ENCODE peak calls at places on chromosomes 12 and 14, in five cellular contexts. K is nephron progenitor cell, P is hepatic stellate cell, I is neural crest cell, M is H4. T is an unnamed sample.

GRCh38 chr12:19620222-19620621 is 180.9 kb downstream of the AEBP2 start:
- DNase-seq in K (no peak), P (no peak), I (no peak), M (peak), T (peak)

GRCh38 chr12:53214687-53215455 is 7.8 kb upstream of the ITGB7 start:
- DNase-seq in K (no peak), P (no peak), I (no peak), M (no peak), T (no peak)

GRCh38 chr12:46450279-46450748 is 77.7 kb upstream of the SLC38A2 start:
- DNase-seq in K (no peak), P (no peak), I (no peak), M (no peak), T (no peak)

GRCh38 chr14:32449640-32450039 is 120.5 kb downstream of the AKAP6 start:
- DNase-seq in K (no peak), P (no peak), I (no peak), M (no peak), T (no peak)

GRCh38 chr14:89720076-89720687 is 234.3 kb downstream of the EFCAB11 start:
- DNase-seq in K (no peak), P (no peak), I (no peak), M (no peak), T (no peak)

GRCh38 chr14:24270537-24271133 is 762 bp downstream of the RABGGTA start:
- DNase-seq in K (no peak), P (no peak), I (no peak), M (no peak), T (no peak)

GRCh38 chr14:100115236-100115635 is 44.2 kb downstream of the DEGS2 start:
- DNase-seq in K (no peak), P (no peak), I (no peak), M (no peak), T (no peak)

GRCh38 chr12:124548854-124549378 is 18.5 kb downstream of the NCOR2 start:
- DNase-seq in K (no peak), P (no peak), I (no peak), M (peak), T (no peak)

GRCh38 chr12:30926243-30927209 is at the start of gene TSPAN11:
- DNase-seq in K (peak), P (peak), I (peak), M (no peak), T (no peak)

GRCh38 chr12:113277511-113277910 is 56.2 kb downstream of the TPCN1 start:
- DNase-seq in K (no peak), P (no peak), I (no peak), M (no peak), T (no peak)

GRCh38 chr12:123396954-123397353 is 13.0 kb downstream of the KMT5A start:
- DNase-seq in K (no peak), P (no peak), I (no peak), M (no peak), T (no peak)

GRCh38 chr12:54980341-54980740 is 4.2 kb downstream of the TESPA1 start:
- DNase-seq in K (no peak), P (no peak), I (no peak), M (no peak), T (no peak)

GRCh38 chr12:30847259-30847658 is 79.3 kb upstream of the TSPAN11 start:
- DNase-seq in K (peak), P (no peak), I (no peak), M (peak), T (peak)

GRCh38 chr12:12913626-12914388 is 22.4 kb downstream of the GPRC5A start:
- DNase-seq in K (no peak), P (no peak), I (no peak), M (no peak), T (no peak)

GRCh38 chr14:54462048-54462447 is 20.9 kb upstream of the CNIH1 start:
- DNase-seq in K (no peak), P (no peak), I (no peak), M (no peak), T (no peak)

GRCh38 chr12:30457621-30458289 is 237.9 kb downstream of the IPO8 start:
- DNase-seq in K (no peak), P (peak), I (no peak), M (peak), T (peak)

GRCh38 chr12:95611676-95612309 is 60.5 kb upstream of the USP44 start:
- DNase-seq in K (no peak), P (no peak), I (no peak), M (no peak), T (no peak)

GRCh38 chr12:90959538-90960139 is 4.7 kb upstream of the CCER1 start:
- DNase-seq in K (peak), P (peak), I (peak), M (peak), T (peak)

GRCh38 chr12:50598321-50598862 is 93.6 kb downstream of the DIP2B start:
- DNase-seq in K (no peak), P (no peak), I (no peak), M (no peak), T (no peak)

GRCh38 chr14:88181072-88181471 is 142.0 kb downstream of the KCNK10 start:
- DNase-seq in K (no peak), P (no peak), I (no peak), M (no peak), T (no peak)

GRCh38 chr14:76768201-76768656 is 7.0 kb downstream of the VASH1 start:
- DNase-seq in K (no peak), P (no peak), I (no peak), M (no peak), T (no peak)

GRCh38 chr14:91138511-91139359 is 24.9 kb downstream of the DGLUCY start:
- DNase-seq in K (no peak), P (no peak), I (no peak), M (peak), T (peak)

GRCh38 chr12:25796523-25797000 is 161.9 kb upstream of the RASSF8 start:
- DNase-seq in K (no peak), P (no peak), I (no peak), M (no peak), T (no peak)

GRCh38 chr12:15728118-15728598 is 61.0 kb downstream of the EPS8 start:
- DNase-seq in K (no peak), P (peak), I (no peak), M (peak), T (no peak)

GRCh38 chr12:91743727-91744126 is 401.9 kb downstream of the BTG1 start:
- DNase-seq in K (no peak), P (no peak), I (no peak), M (no peak), T (no peak)